ENCODE peak calls at places on chromosomes 5 and 9, in four cellular contexts. One of them, this sample, is unnamed. For H3K4me1, the result is how much of the 10 kb centered on the place peaks cover.

GRCh38 chr9:655875-656274 is 185.6 kb upstream of the DMRT1 start:
- DNase-seq in H1: no peak
- DNase-seq in HepG2: no peak
- DNase-seq in GM12878: no peak
- DNase-seq in this sample: no peak

GRCh38 chr9:117448066-117448465 is 33.2 kb upstream of the ASTN2 start:
- DNase-seq in GM12878: no peak
- DNase-seq in H1: no peak
- DNase-seq in HepG2: no peak
- DNase-seq in this sample: no peak

GRCh38 chr9:2610985-2611384 is 10.6 kb upstream of the VLDLR start:
- DNase-seq in GM12878: no peak
- DNase-seq in H1: no peak
- DNase-seq in HepG2: no peak
- DNase-seq in this sample: no peak

GRCh38 chr5:130616161-130616560 is 548.9 kb downstream of the HINT1 start:
- DNase-seq in GM12878: no peak
- DNase-seq in HepG2: no peak
- DNase-seq in H1: no peak
- DNase-seq in this sample: no peak

GRCh38 chr5:149337746-149338145 is 7.6 kb upstream of the GRPEL2 start:
- DNase-seq in GM12878: no peak
- DNase-seq in HepG2: no peak
- DNase-seq in H1: no peak
- DNase-seq in this sample: no peak

GRCh38 chr9:4550777-4551476 is 60.7 kb downstream of the SLC1A1 start:
- DNase-seq in GM12878: no peak
- DNase-seq in HepG2: no peak
- DNase-seq in H1: no peak
- DNase-seq in this sample: no peak

GRCh38 chr5:158923799-158924551 is 175.7 kb downstream of the EBF1 start:
- DNase-seq in HepG2: no peak
- DNase-seq in GM12878: peak
- DNase-seq in H1: no peak
- DNase-seq in this sample: no peak

GRCh38 chr5:61298066-61298465 is 34.0 kb upstream of the ZSWIM6 start:
- DNase-seq in H1: no peak
- DNase-seq in GM12878: no peak
- DNase-seq in HepG2: no peak
- DNase-seq in this sample: no peak

GRCh38 chr5:28748446-28748845 is 1710.1 kb upstream of the CDH9 start:
- DNase-seq in H1: no peak
- DNase-seq in HepG2: no peak
- DNase-seq in GM12878: no peak
- DNase-seq in this sample: no peak

GRCh38 chr9:6214903-6215302 is 704 bp upstream of the IL33 start:
- DNase-seq in GM12878: no peak
- DNase-seq in HepG2: no peak
- DNase-seq in H1: no peak
- DNase-seq in this sample: no peak

GRCh38 chr5:164649266-164649665 is 1143.8 kb downstream of the MAT2B start:
- DNase-seq in GM12878: no peak
- DNase-seq in H1: no peak
- DNase-seq in HepG2: no peak
- DNase-seq in this sample: no peak

GRCh38 chr9:23659346-23660006 is 166.6 kb downstream of the ELAVL2 start:
- DNase-seq in HepG2: no peak
- DNase-seq in H1: no peak
- DNase-seq in GM12878: no peak
- DNase-seq in this sample: peak

GRCh38 chr5:112289465-112289864 is 129.6 kb downstream of the EPB41L4A start:
- DNase-seq in GM12878: no peak
- DNase-seq in HepG2: no peak
- DNase-seq in H1: no peak
- DNase-seq in this sample: no peak

GRCh38 chr9:3507395-3508077 is 18.3 kb downstream of the RFX3 start:
- DNase-seq in HepG2: no peak
- DNase-seq in H1: no peak
- DNase-seq in GM12878: no peak
- DNase-seq in this sample: no peak

GRCh38 chr5:17743580-17744435 is 109.5 kb downstream of the TAF11L14 start:
- DNase-seq in HepG2: no peak
- DNase-seq in GM12878: no peak
- DNase-seq in H1: no peak
- DNase-seq in this sample: no peak

GRCh38 chr5:85893996-85894395 is 723.7 kb upstream of the COX7C start:
- DNase-seq in HepG2: no peak
- DNase-seq in GM12878: no peak
- DNase-seq in H1: no peak
- DNase-seq in this sample: peak

GRCh38 chr9:14441976-14442651 is 128.2 kb upstream of the NFIB start:
- DNase-seq in H1: no peak
- DNase-seq in GM12878: no peak
- DNase-seq in HepG2: peak
- DNase-seq in this sample: peak

GRCh38 chr5:158434749-158435148 is 575.8 kb upstream of the CLINT1 start:
- DNase-seq in HepG2: no peak
- DNase-seq in H1: no peak
- DNase-seq in GM12878: no peak
- DNase-seq in this sample: no peak

GRCh38 chr5:171314728-171315385 is 5.8 kb downstream of the TLX3 start:
- DNase-seq in GM12878: no peak
- DNase-seq in H1: peak
- DNase-seq in HepG2: no peak
- DNase-seq in this sample: no peak

GRCh38 chr5:169721771-169722170 is 84.7 kb downstream of the DOCK2 start:
- DNase-seq in H1: no peak
- DNase-seq in HepG2: no peak
- DNase-seq in GM12878: no peak
- DNase-seq in this sample: no peak

GRCh38 chr5:58241383-58241782 is 218.5 kb downstream of the PLK2 start:
- DNase-seq in GM12878: no peak
- DNase-seq in HepG2: no peak
- DNase-seq in H1: no peak
- DNase-seq in this sample: no peak

GRCh38 chr5:17898766-17899165 is 264.5 kb downstream of the TAF11L14 start:
- DNase-seq in HepG2: no peak
- DNase-seq in H1: no peak
- DNase-seq in GM12878: no peak
- DNase-seq in this sample: no peak

DNA sequence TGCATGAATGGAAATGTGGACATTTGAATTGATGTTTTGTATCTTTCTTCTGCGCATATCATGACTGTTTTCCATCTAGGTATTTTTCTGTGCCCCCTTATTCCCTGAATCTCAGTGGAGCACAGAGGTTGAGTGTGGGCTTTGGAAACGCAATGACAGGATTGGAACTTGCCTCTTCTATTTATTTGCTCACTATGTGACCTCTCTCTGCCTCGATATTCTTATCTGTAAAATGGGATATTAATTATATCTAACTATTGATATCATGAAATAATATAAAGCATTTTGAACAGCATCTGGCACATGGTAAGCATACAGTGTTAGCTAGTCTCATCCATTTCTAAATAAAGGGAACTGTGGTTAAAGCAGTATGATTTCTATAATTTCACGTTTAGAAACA is 26.0 kb downstream of the HABP4 start:
- DNase-seq in H1: no peak
- DNase-seq in GM12878: no peak
- DNase-seq in HepG2: no peak
- DNase-seq in this sample: no peak
- H3K9ac ChIP-seq in H1: no peak
- H3K9ac ChIP-seq in GM12878: no peak
- H3K9ac ChIP-seq in HepG2: no peak
- H3K9ac ChIP-seq in this sample: no peak

GRCh38 chr5:173303878-173304590 is 24.2 kb downstream of the STC2 start:
- DNase-seq in GM12878: no peak
- DNase-seq in HepG2: peak
- DNase-seq in H1: no peak
- DNase-seq in this sample: no peak
- TF ChIP-seq SUZ12 in GM12878: no peak
- TF ChIP-seq SUZ12 in HepG2: no peak
- TF ChIP-seq SUZ12 in H1: no peak
- TF ChIP-seq SUZ12 in this sample: no peak

DNA sequence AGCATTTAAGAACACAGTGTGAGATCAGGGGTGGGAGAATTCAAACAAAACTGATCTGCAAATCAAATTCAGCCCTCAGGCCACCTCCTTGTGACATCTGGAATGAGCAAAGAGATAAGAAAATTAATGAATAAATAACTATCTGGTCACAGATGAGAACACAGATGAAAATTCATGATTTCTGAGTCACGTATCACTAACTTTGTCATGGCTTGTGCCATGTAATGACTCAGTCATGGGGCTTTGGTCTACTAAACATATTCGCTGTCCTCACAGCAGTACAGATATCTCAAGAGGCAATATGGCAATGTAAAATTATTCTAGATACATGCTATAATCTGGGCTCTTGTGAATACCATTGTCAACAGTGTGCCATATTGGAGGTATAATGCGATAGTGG is 274.4 kb downstream of the MAN2A1 start:
- DNase-seq in GM12878: no peak
- DNase-seq in HepG2: no peak
- DNase-seq in H1: no peak
- DNase-seq in this sample: no peak
- H3K4me1 ChIP-seq in GM12878: under half
- H3K4me1 ChIP-seq in HepG2: under half
- H3K4me1 ChIP-seq in H1: under half
- H3K4me1 ChIP-seq in this sample: under half

DNA sequence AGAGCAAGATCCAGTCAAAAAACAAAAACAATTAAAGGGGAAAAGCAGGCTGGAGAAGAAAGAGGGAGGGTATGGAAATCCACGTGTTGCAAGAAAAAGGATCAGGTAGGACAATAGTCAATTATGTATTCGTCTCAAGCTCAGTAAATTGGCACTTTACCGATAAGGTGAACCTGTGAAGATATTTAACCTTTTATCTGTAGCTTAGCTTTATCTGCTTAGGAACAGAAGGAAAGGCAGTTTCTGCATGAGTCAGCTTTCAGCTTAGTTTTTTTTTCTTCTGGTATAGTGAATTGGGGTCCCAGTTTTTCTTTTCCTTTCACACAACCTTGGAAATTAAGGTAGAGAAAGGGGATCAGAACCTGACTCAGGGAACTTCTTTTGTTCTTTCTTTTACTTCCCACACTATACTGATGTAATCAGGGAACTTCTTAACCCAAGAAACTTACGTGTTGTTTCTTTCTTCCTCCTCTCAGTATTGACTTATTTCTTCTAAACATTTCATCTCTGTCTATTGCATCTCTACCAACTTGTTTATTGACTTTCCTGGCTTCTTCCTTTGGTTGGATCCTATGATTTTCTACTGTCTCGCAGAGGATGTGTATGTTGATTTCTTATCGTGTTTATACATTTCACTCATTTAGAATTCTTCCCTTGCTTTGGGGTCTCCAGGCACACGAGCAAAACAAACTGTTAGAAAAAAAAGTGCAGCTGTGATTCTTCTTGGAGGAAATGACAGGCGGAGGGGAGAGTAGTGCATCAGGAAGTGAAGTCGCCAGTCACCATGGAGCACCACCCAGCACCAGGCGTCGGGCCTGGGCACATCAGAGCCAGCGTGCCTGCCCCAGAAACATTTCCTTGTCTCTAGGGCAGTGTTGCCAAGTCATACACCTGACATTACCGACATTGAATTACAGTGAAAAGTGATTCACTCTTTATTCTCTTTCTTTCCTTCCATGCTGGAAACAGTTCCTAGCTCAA is 123.0 kb upstream of the LHFPL2 start:
- DNase-seq in H1: no peak
- DNase-seq in HepG2: no peak
- DNase-seq in GM12878: no peak
- DNase-seq in this sample: no peak
- H3K9ac ChIP-seq in H1: no peak
- H3K9ac ChIP-seq in HepG2: no peak
- H3K9ac ChIP-seq in GM12878: no peak
- H3K9ac ChIP-seq in this sample: no peak

DNA sequence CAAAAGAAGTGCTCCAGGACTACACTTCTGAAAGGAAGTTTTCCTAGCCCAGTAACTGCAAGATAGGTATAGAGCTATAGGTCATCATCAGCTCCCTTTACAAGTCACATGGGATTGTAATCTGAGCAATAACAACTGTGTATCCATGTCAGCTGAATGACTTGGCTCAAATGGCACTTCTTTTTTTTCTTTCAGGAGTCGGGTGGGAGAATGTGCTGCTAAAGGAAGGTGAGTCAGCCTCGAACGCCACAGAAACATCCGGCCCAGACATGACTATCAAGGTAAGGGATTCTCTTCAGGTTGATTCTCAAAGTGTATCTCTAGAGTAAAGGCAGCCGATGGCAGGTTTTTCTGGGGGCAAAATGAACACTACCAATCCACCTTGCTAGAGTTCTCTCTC is 192.2 kb downstream of the C9orf152 start:
- DNase-seq in GM12878: no peak
- DNase-seq in H1: no peak
- DNase-seq in HepG2: no peak
- DNase-seq in this sample: no peak
- TF ChIP-seq SUZ12 in GM12878: no peak
- TF ChIP-seq SUZ12 in H1: no peak
- TF ChIP-seq SUZ12 in HepG2: no peak
- TF ChIP-seq SUZ12 in this sample: no peak

GRCh38 chr5:134541736-134542376 is 16.4 kb downstream of the JADE2 start:
- DNase-seq in GM12878: no peak
- DNase-seq in H1: peak
- DNase-seq in HepG2: no peak
- DNase-seq in this sample: no peak
- H3K4me1 ChIP-seq in GM12878: half or more
- H3K4me1 ChIP-seq in H1: under half
- H3K4me1 ChIP-seq in HepG2: under half
- H3K4me1 ChIP-seq in this sample: under half

GRCh38 chr9:136255166-136255538 is 9.5 kb upstream of the QSOX2 start:
- DNase-seq in GM12878: no peak
- DNase-seq in H1: no peak
- DNase-seq in HepG2: peak
- DNase-seq in this sample: no peak
- H3K9ac ChIP-seq in GM12878: no peak
- H3K9ac ChIP-seq in H1: no peak
- H3K9ac ChIP-seq in HepG2: no peak
- H3K9ac ChIP-seq in this sample: no peak

GRCh38 chr5:109907189-109907588 is 217.5 kb downstream of the MAN2A1 start:
- DNase-seq in HepG2: peak
- DNase-seq in GM12878: no peak
- DNase-seq in H1: no peak
- DNase-seq in this sample: no peak
- TF ChIP-seq SUZ12 in HepG2: no peak
- TF ChIP-seq SUZ12 in GM12878: no peak
- TF ChIP-seq SUZ12 in H1: no peak
- TF ChIP-seq SUZ12 in this sample: no peak

DNA sequence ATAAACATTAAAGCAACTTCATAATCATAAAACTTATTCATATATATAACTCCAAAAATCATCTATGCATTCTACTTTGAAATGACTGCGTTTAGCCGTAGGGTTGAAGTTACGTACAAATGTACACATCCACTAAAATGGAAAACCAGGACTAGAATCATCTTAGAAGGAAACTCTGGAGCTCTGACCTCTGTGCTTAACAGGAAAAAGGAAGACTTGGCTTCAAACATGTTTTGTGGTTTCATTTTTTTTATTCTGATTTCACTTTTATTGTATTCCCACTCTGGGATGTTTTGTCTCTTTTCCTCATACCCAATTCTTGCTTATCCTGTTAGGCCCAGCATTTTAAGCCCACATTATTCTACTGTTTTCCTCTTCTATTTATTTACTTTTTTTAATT is 44.9 kb downstream of the GRAMD2B start:
- DNase-seq in H1: no peak
- DNase-seq in GM12878: no peak
- DNase-seq in HepG2: no peak
- DNase-seq in this sample: no peak
- H3K4me1 ChIP-seq in H1: under half
- H3K4me1 ChIP-seq in GM12878: under half
- H3K4me1 ChIP-seq in HepG2: under half
- H3K4me1 ChIP-seq in this sample: under half

This sample was measured in NT2/D1.